ENCODE peak calls at places on chromosomes 6 and 20, in eight cellular contexts. E, K, Q, H, C, B, O and S are unnamed samples.

GRCh38 chr6:36929607-36930006 is 24.9 kb upstream of the PI16 start:
- DNase-seq in H (no peak), E (no peak), Q (no peak), K (no peak), O (no peak), C (peak; percentile 49), B (no peak), S (no peak)

GRCh38 chr20:20205141-20205861 is 153.0 kb downstream of the CFAP61 start:
- DNase-seq in O (no peak), E (no peak), K (no peak), C (no peak), Q (no peak), B (no peak), H (no peak), S (no peak)

GRCh38 chr20:25053207-25054132 is 4.5 kb downstream of the ACSS1 start:
- DNase-seq in O (peak; percentile 75), K (peak; percentile 63), Q (peak; percentile 22), B (peak; percentile 66), E (no peak), C (no peak), H (peak; percentile 79), S (no peak)

GRCh38 chr6:24252215-24252614 is 105.6 kb downstream of the DCDC2 start:
- DNase-seq in B (no peak), O (no peak), C (no peak), E (no peak), K (no peak), Q (no peak), H (no peak), S (no peak)

GRCh38 chr20:62808211-62808865 is 3.7 kb downstream of the OGFR start:
- DNase-seq in O (no peak), H (peak; percentile 79), C (peak; percentile 66), E (peak; percentile 68), Q (peak; percentile 72), B (peak; percentile 73), K (peak; percentile 77), S (peak; percentile 65)

GRCh38 chr6:148435386-148435785 is 92.7 kb downstream of the SASH1 start:
- DNase-seq in C (no peak), Q (no peak), E (no peak), B (no peak), K (no peak), H (no peak), O (no peak), S (no peak)

GRCh38 chr20:45229264-45230056 is 8.3 kb downstream of the SEMG2 start:
- DNase-seq in Q (peak; percentile 76), B (no peak), C (peak; percentile 91), O (no peak), H (no peak), E (no peak), K (no peak), S (no peak)

GRCh38 chr20:24917056-24917455 is 32.0 kb upstream of the CST7 start:
- DNase-seq in C (no peak), B (no peak), H (no peak), O (no peak), Q (no peak), K (no peak), E (no peak), S (no peak)

GRCh38 chr6:54017877-54018276 is 93.4 kb upstream of the MLIP start:
- DNase-seq in K (no peak), E (no peak), H (no peak), B (no peak), Q (no peak), O (no peak), C (no peak), S (no peak)

GRCh38 chr20:49941456-49941855 is 5.3 kb downstream of the RNF114 start:
- DNase-seq in B (no peak), O (no peak), Q (no peak), C (no peak), H (no peak), E (no peak), K (no peak), S (no peak)

GRCh38 chr6:45647341-45648138 is 269.8 kb upstream of the SUPT3H start:
- DNase-seq in O (no peak), Q (no peak), H (no peak), E (no peak), C (peak; percentile 48), B (no peak), K (no peak), S (no peak)
- H3K27ac ChIP-seq in O (no peak overlapping the region), Q (no peak overlapping the region), H (no peak overlapping the region), E (no peak overlapping the region), C (no peak overlapping the region), B (no peak overlapping the region), K (no peak overlapping the region), S (no peak overlapping the region)

GRCh38 chr6:43845646-43846045 is 75.6 kb downstream of the VEGFA start:
- DNase-seq in K (no peak), E (no peak), C (peak; percentile 25), Q (no peak), O (no peak), B (no peak), H (no peak), S (no peak)

GRCh38 chr6:43843669-43844171 is 73.7 kb downstream of the VEGFA start:
- DNase-seq in B (no peak), E (no peak), K (no peak), C (no peak), Q (no peak), H (no peak), O (no peak), S (no peak)

GRCh38 chr6:43840490-43841218 is 70.6 kb downstream of the VEGFA start:
- DNase-seq in C (no peak), H (no peak), E (no peak), B (no peak), Q (no peak), K (no peak), O (no peak), S (no peak)

GRCh38 chr6:43842964-43843645 is 73.1 kb downstream of the VEGFA start:
- DNase-seq in B (no peak), H (no peak), C (no peak), K (no peak), E (no peak), O (no peak), Q (peak; percentile 56), S (no peak)

DNA sequence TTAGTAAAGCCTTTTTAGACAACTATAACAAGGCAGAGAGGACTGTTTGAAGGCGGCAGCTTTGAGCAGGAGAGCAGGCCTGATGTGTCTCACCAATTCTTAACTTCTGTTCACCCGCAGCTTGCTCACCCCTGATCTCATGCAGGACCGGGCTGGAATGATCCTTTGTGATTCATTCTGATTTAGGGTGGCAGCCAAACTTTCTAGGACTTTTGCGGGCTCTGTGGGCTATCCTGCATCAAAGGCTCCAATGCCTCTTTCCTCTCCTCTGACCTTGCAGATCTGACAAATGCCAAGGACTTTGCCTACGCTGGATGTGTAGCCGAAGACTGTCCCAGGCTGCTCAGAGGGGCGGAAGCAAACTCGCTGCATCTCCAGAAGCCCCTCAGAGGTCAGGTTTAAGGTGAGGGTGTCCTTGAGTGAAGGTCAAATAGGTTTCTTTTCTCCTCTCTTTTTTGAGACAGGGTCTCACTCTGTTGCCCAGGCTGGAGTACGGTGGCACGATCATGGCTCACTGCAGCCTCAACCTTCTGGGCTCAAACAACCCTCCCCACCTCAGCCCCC is 72.3 kb downstream of the VEGFA start:
- DNase-seq in B (no peak), C (peak; percentile 20), Q (peak; percentile 31), O (no peak), K (no peak), E (no peak), H (no peak), S (no peak)
- H3K27ac ChIP-seq in B (no peak overlapping the region), C (no peak overlapping the region), Q (peak overlapping the region; percentile 68), O (no peak overlapping the region), K (no peak overlapping the region), E (no peak overlapping the region), H (no peak overlapping the region), S (no peak overlapping the region)

GRCh38 chr20:52001999-52002666 is 189.4 kb downstream of the ZFP64 start:
- DNase-seq in H (no peak), C (peak; percentile 79), B (no peak), Q (no peak), E (no peak), O (no peak), K (no peak), S (no peak)
- H3K27ac ChIP-seq in H (no peak overlapping the region), C (peak overlapping the region; percentile 0), B (no peak overlapping the region), Q (no peak overlapping the region), E (no peak overlapping the region), O (no peak overlapping the region), K (no peak overlapping the region), S (no peak overlapping the region)

GRCh38 chr6:25369043-25369442 is 89.9 kb downstream of the CARMIL1 start:
- DNase-seq in Q (no peak), E (no peak), K (peak; percentile 17), H (no peak), B (peak; percentile 31), O (no peak), C (no peak), S (no peak)

GRCh38 chr6:25369450-25370086 is 90.4 kb downstream of the CARMIL1 start:
- DNase-seq in O (no peak), B (no peak), Q (peak; percentile 40), C (no peak), H (no peak), E (no peak), K (no peak), S (no peak)

GRCh38 chr6:25366785-25367657 is 87.8 kb downstream of the CARMIL1 start:
- DNase-seq in B (no peak), E (no peak), K (no peak), H (no peak), O (no peak), Q (no peak), C (peak; percentile 64), S (no peak)

GRCh38 chr6:25371037-25371347 is 91.8 kb downstream of the CARMIL1 start:
- DNase-seq in C (no peak), H (no peak), B (no peak), K (no peak), O (no peak), Q (no peak), E (no peak), S (no peak)

DNA sequence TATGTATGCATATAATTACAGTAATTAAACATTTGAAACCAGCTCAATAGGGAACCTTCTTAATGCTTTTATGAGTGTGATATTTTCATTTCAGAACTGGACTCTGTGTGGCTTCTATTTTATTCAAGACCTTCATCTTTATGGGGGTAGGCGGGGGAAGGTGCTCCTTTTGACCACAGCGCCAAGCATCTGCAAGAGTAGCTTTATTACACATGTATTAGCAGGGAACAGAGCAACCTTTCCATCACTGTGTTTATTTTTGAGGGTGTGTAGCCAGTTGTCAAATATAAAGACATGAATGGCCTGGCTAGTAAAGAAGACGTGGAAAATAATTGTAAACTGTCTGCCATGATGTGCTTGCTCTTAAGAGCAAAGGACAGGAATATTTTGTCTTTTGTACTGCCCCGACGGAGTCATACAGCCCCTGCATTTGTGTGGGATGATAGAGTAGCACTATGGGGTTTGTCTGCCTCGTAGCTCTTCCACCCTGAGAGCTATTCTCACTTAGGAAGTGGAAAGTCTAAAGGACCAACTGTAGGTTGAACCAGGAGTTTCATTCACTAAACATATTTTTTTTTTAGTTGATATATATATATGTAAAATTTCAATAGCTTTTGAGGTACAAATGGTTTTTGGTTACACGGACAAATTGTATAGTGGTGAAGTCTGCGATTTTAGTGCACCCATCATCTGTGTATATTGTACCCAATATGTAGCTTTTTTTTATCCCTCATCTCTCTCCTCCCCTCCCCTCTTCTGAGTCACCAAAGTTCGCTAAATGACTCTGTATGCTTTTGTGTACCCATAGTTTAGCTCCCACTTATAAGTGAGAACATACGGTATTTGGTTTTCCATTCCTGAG is 91.2 kb downstream of the CARMIL1 start:
- DNase-seq in C (no peak), E (no peak), B (no peak), Q (peak; percentile 35), K (no peak), H (no peak), O (no peak), S (no peak)
- H3K27ac ChIP-seq in C (no peak overlapping the region), E (peak overlapping the region; percentile 78), B (no peak overlapping the region), Q (peak overlapping the region; percentile 75), K (no peak overlapping the region), H (no peak overlapping the region), O (no peak overlapping the region), S (no peak overlapping the region)